ENCODE peak calls at places on chromosomes 13 and 19, in four cellular contexts. N is WTC11, O is K562, Q is H1. E is an unnamed sample.

GRCh38 chr13:60043262-60043661 is 120.5 kb downstream of the DIAPH3 start:
- DNase-seq in N (no peak), O (no peak), Q (no peak), E (peak)

GRCh38 chr19:6108721-6109633 is 1.3 kb downstream of the RFX2 start:
- DNase-seq in N (peak), O (peak), Q (no peak), E (peak)

GRCh38 chr13:23020246-23020843 is 160.4 kb upstream of the SGCG start:
- DNase-seq in N (peak), O (peak), Q (no peak), E (peak)

GRCh38 chr19:35908977-35909683 is 1.0 kb upstream of the TYROBP start:
- DNase-seq in N (no peak), O (peak), Q (no peak), E (no peak)

GRCh38 chr13:58480011-58480410 is 848.5 kb downstream of the PCDH17 start:
- DNase-seq in N (no peak), O (no peak), Q (no peak), E (no peak)

GRCh38 chr19:14118165-14119051 is 846 bp upstream of the PRKACA start:
- DNase-seq in N (no peak), O (no peak), Q (no peak), E (peak)

GRCh38 chr19:9060559-9061340 is 26.1 kb upstream of the OR1M1 start:
- DNase-seq in N (no peak), O (peak), Q (no peak), E (no peak)

GRCh38 chr19:10043286-10043927 is 30.1 kb downstream of the RDH8 start:
- DNase-seq in N (no peak), O (no peak), Q (no peak), E (no peak)

GRCh38 chr19:35859414-35859813 is 2.7 kb downstream of the KIRREL2 start:
- DNase-seq in N (no peak), O (no peak), Q (no peak), E (no peak)

GRCh38 chr13:99614465-99614885 is 113.2 kb downstream of the TM9SF2 start:
- DNase-seq in N (peak), O (peak), Q (no peak), E (peak)

GRCh38 chr13:48403151-48403631 is 9.7 kb downstream of the LPAR6 start:
- DNase-seq in N (no peak), O (no peak), Q (no peak), E (no peak)

GRCh38 chr19:35715355-35715809 is 2.4 kb upstream of the KMT2B start:
- DNase-seq in N (no peak), O (no peak), Q (no peak), E (no peak)

GRCh38 chr19:33872445-33873320 is 76.0 kb downstream of the KCTD15 start:
- DNase-seq in N (no peak), O (no peak), Q (no peak), E (no peak)

GRCh38 chr19:51364200-51365106 is 1.7 kb downstream of the ETFB start:
- DNase-seq in N (no peak), O (no peak), Q (no peak), E (no peak)

GRCh38 chr13:60112771-60113170 is 51.0 kb downstream of the DIAPH3 start:
- DNase-seq in N (no peak), O (no peak), Q (no peak), E (no peak)

GRCh38 chr13:40536443-40537113 is 129.9 kb downstream of the FOXO1 start:
- DNase-seq in N (no peak), O (no peak), Q (no peak), E (no peak)

GRCh38 chr13:112634102-112634501 is 46.1 kb upstream of the TUBGCP3 start:
- DNase-seq in N (no peak), O (no peak), Q (no peak), E (no peak)

GRCh38 chr13:51767100-51767499 is 36.9 kb downstream of the DHRS12 start:
- DNase-seq in N (no peak), O (no peak), Q (no peak), E (no peak)

GRCh38 chr19:28501979-28502378 is 711.0 kb downstream of the UQCRFS1 start:
- DNase-seq in N (no peak), O (no peak), Q (no peak), E (no peak)

GRCh38 chr19:28500319-28500718 is 712.6 kb downstream of the UQCRFS1 start:
- DNase-seq in N (no peak), O (no peak), Q (no peak), E (no peak)

GRCh38 chr19:28502879-28503734 is 709.8 kb downstream of the UQCRFS1 start:
- DNase-seq in N (no peak), O (no peak), Q (no peak), E (no peak)

GRCh38 chr19:28498404-28498976 is 714.5 kb downstream of the UQCRFS1 start:
- DNase-seq in N (no peak), O (no peak), Q (no peak), E (no peak)

GRCh38 chr19:28500982-28501633 is 711.8 kb downstream of the UQCRFS1 start:
- DNase-seq in N (no peak), O (no peak), Q (no peak), E (no peak)
- TF ChIP-seq TEAD4 in N (no peak), O (no peak), Q (no peak), E (no peak)

DNA sequence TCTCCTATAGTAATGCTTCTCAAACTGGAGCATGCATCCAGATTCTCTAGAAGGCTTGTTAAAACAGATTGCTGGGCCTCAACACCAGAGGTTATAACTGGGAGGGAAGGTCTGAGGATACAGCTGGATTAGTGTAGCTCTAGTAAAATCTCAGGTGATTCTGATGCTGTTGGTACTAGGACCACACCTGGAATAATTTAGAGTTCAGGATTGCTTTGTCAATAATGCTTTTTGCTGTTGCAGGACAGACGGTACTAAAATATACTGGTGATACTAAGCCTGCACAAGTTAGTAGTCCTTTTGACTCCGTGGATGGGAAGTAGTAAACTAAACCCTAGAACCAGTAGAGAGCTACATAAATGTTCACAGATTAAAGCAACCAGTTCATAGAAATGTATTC is 258.1 kb upstream of the STARD13 start:
- DNase-seq in N (no peak), O (no peak), Q (no peak), E (no peak)
- TF ChIP-seq TEAD4 in N (no peak), O (no peak), Q (no peak), E (no peak)

GRCh38 chr19:21321134-21321533 is 8.1 kb downstream of the ZNF708 start:
- DNase-seq in N (no peak), O (no peak), Q (no peak), E (no peak)
- TF ChIP-seq TEAD4 in N (no peak), O (no peak), Q (no peak), E (no peak)

GRCh38 chr13:70388935-70389334 is 280.7 kb upstream of the KLHL1 start:
- DNase-seq in N (no peak), O (no peak), Q (no peak), E (no peak)

GRCh38 chr13:70385852-70386251 is 277.6 kb upstream of the KLHL1 start:
- DNase-seq in N (no peak), O (no peak), Q (no peak), E (no peak)

GRCh38 chr13:70380809-70381208 is 272.6 kb upstream of the KLHL1 start:
- DNase-seq in N (no peak), O (no peak), Q (no peak), E (no peak)

GRCh38 chr13:70386919-70387318 is 278.7 kb upstream of the KLHL1 start:
- DNase-seq in N (peak), O (no peak), Q (no peak), E (no peak)

GRCh38 chr13:70384156-70384555 is 275.9 kb upstream of the KLHL1 start:
- DNase-seq in N (no peak), O (no peak), Q (no peak), E (no peak)
- TF ChIP-seq TEAD4 in N (no peak), O (no peak), Q (no peak), E (no peak)

GRCh38 chr19:41547569-41547968 is 28.4 kb upstream of the CEACAM21 start:
- DNase-seq in N (no peak), O (no peak), Q (no peak), E (no peak)

GRCh38 chr19:41548047-41548446 is 27.9 kb upstream of the CEACAM21 start:
- DNase-seq in N (no peak), O (no peak), Q (no peak), E (no peak)

GRCh38 chr19:41545547-41545946 is 30.4 kb upstream of the CEACAM21 start:
- DNase-seq in N (no peak), O (no peak), Q (no peak), E (no peak)

GRCh38 chr19:41548954-41549688 is 26.8 kb upstream of the CEACAM21 start:
- DNase-seq in N (no peak), O (no peak), Q (no peak), E (no peak)

DNA sequence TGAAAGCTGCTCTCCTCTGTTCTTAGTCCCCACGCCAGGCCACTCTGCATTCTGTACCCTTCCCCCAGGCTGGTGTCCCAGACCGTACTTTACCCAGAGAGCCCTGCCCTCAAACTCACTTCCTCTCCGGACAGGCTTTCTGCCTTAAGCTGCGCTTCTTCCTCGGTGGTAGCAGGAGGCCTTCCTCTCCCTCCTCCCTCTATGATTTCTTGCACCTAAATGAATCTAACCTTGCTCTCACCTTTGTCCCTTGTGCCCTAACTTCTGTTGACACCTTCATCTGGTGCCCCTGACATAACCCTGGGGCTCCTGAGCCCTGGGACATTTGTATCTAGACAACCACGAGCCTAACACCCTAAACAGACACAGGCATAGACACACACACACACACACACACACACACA is 29.6 kb upstream of the CEACAM21 start:
- DNase-seq in N (no peak), O (no peak), Q (no peak), E (no peak)
- TF ChIP-seq TEAD4 in N (no peak), O (no peak), Q (no peak), E (no peak)

GRCh38 chr19:8034178-8034525 is 18.4 kb upstream of the CCL25 start:
- DNase-seq in N (no peak), O (no peak), Q (no peak), E (no peak)
- TF ChIP-seq TEAD4 in N (no peak), O (no peak), Q (no peak), E (no peak)

GRCh38 chr13:55464222-55464621 is 1676.5 kb upstream of the PRR20A start:
- DNase-seq in N (no peak), O (no peak), Q (no peak), E (no peak)
- TF ChIP-seq TEAD4 in N (no peak), O (no peak), Q (no peak), E (no peak)

GRCh38 chr13:102251817-102252216 is 150.0 kb downstream of the FGF14 start:
- DNase-seq in N (no peak), O (no peak), Q (no peak), E (peak)
- TF ChIP-seq TEAD4 in N (no peak), O (no peak), Q (no peak), E (no peak)

GRCh38 chr13:110138009-110138699 is 168.8 kb downstream of the COL4A1 start:
- DNase-seq in N (peak), O (peak), Q (no peak), E (peak)
- TF ChIP-seq TEAD4 in N (no peak), O (no peak), Q (no peak), E (no peak)

DNA sequence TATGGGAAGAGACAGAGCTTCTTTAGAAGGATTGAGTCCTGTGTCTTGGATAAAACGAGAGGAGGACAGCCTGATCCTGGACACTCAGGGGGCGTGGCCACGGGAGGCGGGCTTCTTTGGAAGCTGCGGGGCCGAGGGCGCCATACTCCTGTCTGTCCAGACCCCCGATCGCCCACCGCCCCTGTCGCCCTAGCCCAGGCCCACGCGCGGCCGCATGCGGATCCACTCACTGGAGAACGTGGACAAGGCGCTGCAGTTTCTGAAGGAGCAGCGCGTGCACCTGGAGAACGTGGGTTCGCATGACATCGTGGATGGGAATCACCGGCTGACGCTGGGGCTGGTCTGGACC is 23.1 kb downstream of the SPTBN4 start:
- DNase-seq in N (no peak), O (no peak), Q (no peak), E (no peak)
- TF ChIP-seq TEAD4 in N (no peak), O (no peak), Q (no peak), E (no peak)